ENCODE peak calls at places on chromosomes 13 and 19, in eight cellular contexts. One of them, this sample, is unnamed.

GRCh38 chr13:73440296-73440895 is 381.6 kb downstream of the KLF5 start:
- DNase-seq in stimulated activated CD8-positive, alpha-beta memory T cell treated with anti-CD3 and anti-CD28 coated beads, Interleukin-12 subunit alpha, Interleukin-12 subunit beta, amount 100 ng/mL, for 4 hours: no peak
- DNase-seq in HTR-8/SVneo: no peak
- DNase-seq in heart left ventricle: no peak
- DNase-seq in effector memory CD4-positive, alpha-beta T cell: no peak
- DNase-seq in body of pancreas: no peak
- DNase-seq in ELR: peak; percentile 15
- DNase-seq in left ventricle myocardium inferior: no peak
- DNase-seq in this sample: peak; percentile 22

GRCh38 chr19:15536350-15536749 is 28.0 kb downstream of the CYP4F22 start:
- DNase-seq in left ventricle myocardium inferior: no peak
- DNase-seq in body of pancreas: no peak
- DNase-seq in heart left ventricle: no peak
- DNase-seq in stimulated activated CD8-positive, alpha-beta memory T cell treated with anti-CD3 and anti-CD28 coated beads, Interleukin-12 subunit alpha, Interleukin-12 subunit beta, amount 100 ng/mL, for 4 hours: no peak
- DNase-seq in effector memory CD4-positive, alpha-beta T cell: no peak
- DNase-seq in HTR-8/SVneo: no peak
- DNase-seq in ELR: no peak
- DNase-seq in this sample: no peak

GRCh38 chr19:13350761-13351160 is 155.5 kb downstream of the CACNA1A start:
- DNase-seq in stimulated activated CD8-positive, alpha-beta memory T cell treated with anti-CD3 and anti-CD28 coated beads, Interleukin-12 subunit alpha, Interleukin-12 subunit beta, amount 100 ng/mL, for 4 hours: no peak
- DNase-seq in left ventricle myocardium inferior: no peak
- DNase-seq in ELR: no peak
- DNase-seq in effector memory CD4-positive, alpha-beta T cell: no peak
- DNase-seq in HTR-8/SVneo: no peak
- DNase-seq in body of pancreas: no peak
- DNase-seq in heart left ventricle: no peak
- DNase-seq in this sample: no peak

GRCh38 chr13:37011002-37011401 is 10.4 kb downstream of the EXOSC8 start:
- DNase-seq in effector memory CD4-positive, alpha-beta T cell: no peak
- DNase-seq in ELR: peak; percentile 6
- DNase-seq in stimulated activated CD8-positive, alpha-beta memory T cell treated with anti-CD3 and anti-CD28 coated beads, Interleukin-12 subunit alpha, Interleukin-12 subunit beta, amount 100 ng/mL, for 4 hours: no peak
- DNase-seq in left ventricle myocardium inferior: no peak
- DNase-seq in body of pancreas: no peak
- DNase-seq in heart left ventricle: no peak
- DNase-seq in HTR-8/SVneo: no peak
- DNase-seq in this sample: peak; percentile 44

GRCh38 chr19:52196256-52196967 is 6.6 kb downstream of the PPP2R1A start:
- DNase-seq in heart left ventricle: no peak
- DNase-seq in body of pancreas: no peak
- DNase-seq in left ventricle myocardium inferior: no peak
- DNase-seq in HTR-8/SVneo: no peak
- DNase-seq in stimulated activated CD8-positive, alpha-beta memory T cell treated with anti-CD3 and anti-CD28 coated beads, Interleukin-12 subunit alpha, Interleukin-12 subunit beta, amount 100 ng/mL, for 4 hours: no peak
- DNase-seq in ELR: no peak
- DNase-seq in effector memory CD4-positive, alpha-beta T cell: no peak
- DNase-seq in this sample: no peak

GRCh38 chr19:18349524-18350128 is 9.2 kb downstream of the PGPEP1 start:
- DNase-seq in left ventricle myocardium inferior: no peak
- DNase-seq in stimulated activated CD8-positive, alpha-beta memory T cell treated with anti-CD3 and anti-CD28 coated beads, Interleukin-12 subunit alpha, Interleukin-12 subunit beta, amount 100 ng/mL, for 4 hours: no peak
- DNase-seq in effector memory CD4-positive, alpha-beta T cell: no peak
- DNase-seq in HTR-8/SVneo: peak; percentile 82
- DNase-seq in ELR: peak; percentile 73
- DNase-seq in heart left ventricle: peak; percentile 59
- DNase-seq in body of pancreas: peak; percentile 69
- DNase-seq in this sample: peak; percentile 69

GRCh38 chr13:44819245-44819644 is 170.0 kb downstream of the NUFIP1 start:
- DNase-seq in effector memory CD4-positive, alpha-beta T cell: no peak
- DNase-seq in HTR-8/SVneo: peak; percentile 31
- DNase-seq in heart left ventricle: no peak
- DNase-seq in stimulated activated CD8-positive, alpha-beta memory T cell treated with anti-CD3 and anti-CD28 coated beads, Interleukin-12 subunit alpha, Interleukin-12 subunit beta, amount 100 ng/mL, for 4 hours: no peak
- DNase-seq in left ventricle myocardium inferior: no peak
- DNase-seq in body of pancreas: peak; percentile 38
- DNase-seq in ELR: peak; percentile 87
- DNase-seq in this sample: peak; percentile 96

GRCh38 chr13:22517544-22517943 is 663.2 kb upstream of the SGCG start:
- DNase-seq in body of pancreas: no peak
- DNase-seq in heart left ventricle: no peak
- DNase-seq in HTR-8/SVneo: no peak
- DNase-seq in ELR: no peak
- DNase-seq in effector memory CD4-positive, alpha-beta T cell: no peak
- DNase-seq in left ventricle myocardium inferior: no peak
- DNase-seq in stimulated activated CD8-positive, alpha-beta memory T cell treated with anti-CD3 and anti-CD28 coated beads, Interleukin-12 subunit alpha, Interleukin-12 subunit beta, amount 100 ng/mL, for 4 hours: no peak
- DNase-seq in this sample: no peak

GRCh38 chr13:109666656-109667448 is 119.5 kb downstream of the IRS2 start:
- DNase-seq in ELR: peak; percentile 56
- DNase-seq in body of pancreas: no peak
- DNase-seq in heart left ventricle: no peak
- DNase-seq in left ventricle myocardium inferior: no peak
- DNase-seq in HTR-8/SVneo: peak; percentile 55
- DNase-seq in effector memory CD4-positive, alpha-beta T cell: no peak
- DNase-seq in stimulated activated CD8-positive, alpha-beta memory T cell treated with anti-CD3 and anti-CD28 coated beads, Interleukin-12 subunit alpha, Interleukin-12 subunit beta, amount 100 ng/mL, for 4 hours: no peak
- DNase-seq in this sample: peak; percentile 77

GRCh38 chr13:113851826-113852535 is 11.9 kb downstream of the GAS6 start:
- DNase-seq in effector memory CD4-positive, alpha-beta T cell: no peak
- DNase-seq in HTR-8/SVneo: no peak
- DNase-seq in heart left ventricle: no peak
- DNase-seq in left ventricle myocardium inferior: no peak
- DNase-seq in ELR: no peak
- DNase-seq in stimulated activated CD8-positive, alpha-beta memory T cell treated with anti-CD3 and anti-CD28 coated beads, Interleukin-12 subunit alpha, Interleukin-12 subunit beta, amount 100 ng/mL, for 4 hours: no peak
- DNase-seq in body of pancreas: no peak
- DNase-seq in this sample: no peak

GRCh38 chr19:40217921-40218890 is at the start of gene TTC9B:
- DNase-seq in left ventricle myocardium inferior: no peak
- DNase-seq in heart left ventricle: no peak
- DNase-seq in stimulated activated CD8-positive, alpha-beta memory T cell treated with anti-CD3 and anti-CD28 coated beads, Interleukin-12 subunit alpha, Interleukin-12 subunit beta, amount 100 ng/mL, for 4 hours: peak; percentile 9
- DNase-seq in HTR-8/SVneo: no peak
- DNase-seq in body of pancreas: no peak
- DNase-seq in effector memory CD4-positive, alpha-beta T cell: peak; percentile 7
- DNase-seq in ELR: no peak
- DNase-seq in this sample: peak; percentile 13

GRCh38 chr13:24038846-24039330 is 121.6 kb upstream of the SPATA13 start:
- DNase-seq in effector memory CD4-positive, alpha-beta T cell: no peak
- DNase-seq in heart left ventricle: no peak
- DNase-seq in HTR-8/SVneo: no peak
- DNase-seq in ELR: peak; percentile 37
- DNase-seq in left ventricle myocardium inferior: no peak
- DNase-seq in body of pancreas: peak; percentile 48
- DNase-seq in stimulated activated CD8-positive, alpha-beta memory T cell treated with anti-CD3 and anti-CD28 coated beads, Interleukin-12 subunit alpha, Interleukin-12 subunit beta, amount 100 ng/mL, for 4 hours: no peak
- DNase-seq in this sample: no peak

GRCh38 chr13:107799001-107799400 is 416.3 kb downstream of the LIG4 start:
- DNase-seq in left ventricle myocardium inferior: no peak
- DNase-seq in effector memory CD4-positive, alpha-beta T cell: no peak
- DNase-seq in ELR: peak; percentile 1
- DNase-seq in HTR-8/SVneo: no peak
- DNase-seq in heart left ventricle: no peak
- DNase-seq in body of pancreas: no peak
- DNase-seq in stimulated activated CD8-positive, alpha-beta memory T cell treated with anti-CD3 and anti-CD28 coated beads, Interleukin-12 subunit alpha, Interleukin-12 subunit beta, amount 100 ng/mL, for 4 hours: no peak
- DNase-seq in this sample: peak; percentile 63

GRCh38 chr19:35207391-35207871 is 21.1 kb downstream of the FAM187B start:
- DNase-seq in HTR-8/SVneo: no peak
- DNase-seq in stimulated activated CD8-positive, alpha-beta memory T cell treated with anti-CD3 and anti-CD28 coated beads, Interleukin-12 subunit alpha, Interleukin-12 subunit beta, amount 100 ng/mL, for 4 hours: no peak
- DNase-seq in ELR: no peak
- DNase-seq in effector memory CD4-positive, alpha-beta T cell: peak; percentile 54
- DNase-seq in body of pancreas: no peak
- DNase-seq in heart left ventricle: no peak
- DNase-seq in left ventricle myocardium inferior: no peak
- DNase-seq in this sample: no peak

GRCh38 chr19:35357867-35358573 is at the start of gene FFAR3:
- DNase-seq in effector memory CD4-positive, alpha-beta T cell: no peak
- DNase-seq in heart left ventricle: peak; percentile 56
- DNase-seq in stimulated activated CD8-positive, alpha-beta memory T cell treated with anti-CD3 and anti-CD28 coated beads, Interleukin-12 subunit alpha, Interleukin-12 subunit beta, amount 100 ng/mL, for 4 hours: no peak
- DNase-seq in body of pancreas: peak; percentile 74
- DNase-seq in HTR-8/SVneo: no peak
- DNase-seq in left ventricle myocardium inferior: peak; percentile 38
- DNase-seq in ELR: no peak
- DNase-seq in this sample: peak; percentile 55

GRCh38 chr13:35475960-35476943 is at the start of gene MAB21L1:
- DNase-seq in stimulated activated CD8-positive, alpha-beta memory T cell treated with anti-CD3 and anti-CD28 coated beads, Interleukin-12 subunit alpha, Interleukin-12 subunit beta, amount 100 ng/mL, for 4 hours: no peak
- DNase-seq in body of pancreas: no peak
- DNase-seq in ELR: peak; percentile 90
- DNase-seq in effector memory CD4-positive, alpha-beta T cell: no peak
- DNase-seq in heart left ventricle: no peak
- DNase-seq in HTR-8/SVneo: no peak
- DNase-seq in left ventricle myocardium inferior: no peak
- DNase-seq in this sample: peak; percentile 61

GRCh38 chr19:33467851-33468250 is 53.7 kb downstream of the PEPD start:
- DNase-seq in ELR: no peak
- DNase-seq in effector memory CD4-positive, alpha-beta T cell: no peak
- DNase-seq in left ventricle myocardium inferior: no peak
- DNase-seq in HTR-8/SVneo: no peak
- DNase-seq in heart left ventricle: no peak
- DNase-seq in body of pancreas: no peak
- DNase-seq in stimulated activated CD8-positive, alpha-beta memory T cell treated with anti-CD3 and anti-CD28 coated beads, Interleukin-12 subunit alpha, Interleukin-12 subunit beta, amount 100 ng/mL, for 4 hours: no peak
- DNase-seq in this sample: no peak

GRCh38 chr19:40798997-40799557 is at the start of gene EGLN2:
- DNase-seq in heart left ventricle: no peak
- DNase-seq in ELR: no peak
- DNase-seq in HTR-8/SVneo: no peak
- DNase-seq in body of pancreas: no peak
- DNase-seq in stimulated activated CD8-positive, alpha-beta memory T cell treated with anti-CD3 and anti-CD28 coated beads, Interleukin-12 subunit alpha, Interleukin-12 subunit beta, amount 100 ng/mL, for 4 hours: no peak
- DNase-seq in left ventricle myocardium inferior: no peak
- DNase-seq in effector memory CD4-positive, alpha-beta T cell: no peak
- DNase-seq in this sample: no peak

GRCh38 chr13:31049833-31050232 is 111.9 kb downstream of the HSPH1 start:
- DNase-seq in body of pancreas: no peak
- DNase-seq in left ventricle myocardium inferior: peak; percentile 23
- DNase-seq in ELR: no peak
- DNase-seq in stimulated activated CD8-positive, alpha-beta memory T cell treated with anti-CD3 and anti-CD28 coated beads, Interleukin-12 subunit alpha, Interleukin-12 subunit beta, amount 100 ng/mL, for 4 hours: no peak
- DNase-seq in heart left ventricle: no peak
- DNase-seq in effector memory CD4-positive, alpha-beta T cell: no peak
- DNase-seq in HTR-8/SVneo: no peak
- DNase-seq in this sample: no peak

GRCh38 chr13:102769679-102770078 is 3.9 kb downstream of the TEX30 start:
- DNase-seq in effector memory CD4-positive, alpha-beta T cell: no peak
- DNase-seq in body of pancreas: no peak
- DNase-seq in stimulated activated CD8-positive, alpha-beta memory T cell treated with anti-CD3 and anti-CD28 coated beads, Interleukin-12 subunit alpha, Interleukin-12 subunit beta, amount 100 ng/mL, for 4 hours: no peak
- DNase-seq in HTR-8/SVneo: no peak
- DNase-seq in ELR: peak; percentile 17
- DNase-seq in heart left ventricle: no peak
- DNase-seq in left ventricle myocardium inferior: no peak
- DNase-seq in this sample: peak; percentile 17

GRCh38 chr19:6161271-6161850 is 25.9 kb downstream of the ACSBG2 start:
- DNase-seq in stimulated activated CD8-positive, alpha-beta memory T cell treated with anti-CD3 and anti-CD28 coated beads, Interleukin-12 subunit alpha, Interleukin-12 subunit beta, amount 100 ng/mL, for 4 hours: no peak
- DNase-seq in heart left ventricle: peak; percentile 64
- DNase-seq in body of pancreas: no peak
- DNase-seq in ELR: peak; percentile 19
- DNase-seq in left ventricle myocardium inferior: no peak
- DNase-seq in HTR-8/SVneo: no peak
- DNase-seq in effector memory CD4-positive, alpha-beta T cell: peak; percentile 29
- DNase-seq in this sample: no peak

GRCh38 chr13:41511827-41512226 is 54.5 kb downstream of the RGCC start:
- DNase-seq in stimulated activated CD8-positive, alpha-beta memory T cell treated with anti-CD3 and anti-CD28 coated beads, Interleukin-12 subunit alpha, Interleukin-12 subunit beta, amount 100 ng/mL, for 4 hours: no peak
- DNase-seq in HTR-8/SVneo: no peak
- DNase-seq in ELR: no peak
- DNase-seq in heart left ventricle: no peak
- DNase-seq in left ventricle myocardium inferior: no peak
- DNase-seq in effector memory CD4-positive, alpha-beta T cell: no peak
- DNase-seq in body of pancreas: no peak
- DNase-seq in this sample: no peak

GRCh38 chr13:77112961-77113360 is 86.0 kb upstream of the FBXL3 start:
- DNase-seq in left ventricle myocardium inferior: no peak
- DNase-seq in stimulated activated CD8-positive, alpha-beta memory T cell treated with anti-CD3 and anti-CD28 coated beads, Interleukin-12 subunit alpha, Interleukin-12 subunit beta, amount 100 ng/mL, for 4 hours: no peak
- DNase-seq in effector memory CD4-positive, alpha-beta T cell: no peak
- DNase-seq in body of pancreas: no peak
- DNase-seq in heart left ventricle: no peak
- DNase-seq in HTR-8/SVneo: no peak
- DNase-seq in ELR: no peak
- DNase-seq in this sample: peak; percentile 6

GRCh38 chr19:18193388-18194207 is 580 bp downstream of the MPV17L2 start:
- DNase-seq in heart left ventricle: no peak
- DNase-seq in ELR: peak; percentile 35
- DNase-seq in HTR-8/SVneo: no peak
- DNase-seq in stimulated activated CD8-positive, alpha-beta memory T cell treated with anti-CD3 and anti-CD28 coated beads, Interleukin-12 subunit alpha, Interleukin-12 subunit beta, amount 100 ng/mL, for 4 hours: no peak
- DNase-seq in left ventricle myocardium inferior: no peak
- DNase-seq in effector memory CD4-positive, alpha-beta T cell: no peak
- DNase-seq in body of pancreas: no peak
- DNase-seq in this sample: no peak

GRCh38 chr13:88622362-88622973 is 951.3 kb downstream of the SLITRK5 start:
- DNase-seq in left ventricle myocardium inferior: no peak
- DNase-seq in HTR-8/SVneo: no peak
- DNase-seq in effector memory CD4-positive, alpha-beta T cell: no peak
- DNase-seq in ELR: peak; percentile 62
- DNase-seq in heart left ventricle: no peak
- DNase-seq in stimulated activated CD8-positive, alpha-beta memory T cell treated with anti-CD3 and anti-CD28 coated beads, Interleukin-12 subunit alpha, Interleukin-12 subunit beta, amount 100 ng/mL, for 4 hours: peak; percentile 2
- DNase-seq in body of pancreas: no peak
- DNase-seq in this sample: peak; percentile 1

GRCh38 chr13:32299893-32300292 is 15.3 kb downstream of the ZAR1L start:
- DNase-seq in stimulated activated CD8-positive, alpha-beta memory T cell treated with anti-CD3 and anti-CD28 coated beads, Interleukin-12 subunit alpha, Interleukin-12 subunit beta, amount 100 ng/mL, for 4 hours: no peak
- DNase-seq in HTR-8/SVneo: no peak
- DNase-seq in ELR: no peak
- DNase-seq in effector memory CD4-positive, alpha-beta T cell: no peak
- DNase-seq in body of pancreas: no peak
- DNase-seq in heart left ventricle: no peak
- DNase-seq in left ventricle myocardium inferior: no peak
- DNase-seq in this sample: no peak

GRCh38 chr19:10517361-10517759 is at the start of gene S1PR5:
- DNase-seq in ELR: peak; percentile 34
- DNase-seq in heart left ventricle: peak; percentile 38
- DNase-seq in HTR-8/SVneo: peak; percentile 55
- DNase-seq in body of pancreas: peak; percentile 47
- DNase-seq in effector memory CD4-positive, alpha-beta T cell: no peak
- DNase-seq in left ventricle myocardium inferior: no peak
- DNase-seq in stimulated activated CD8-positive, alpha-beta memory T cell treated with anti-CD3 and anti-CD28 coated beads, Interleukin-12 subunit alpha, Interleukin-12 subunit beta, amount 100 ng/mL, for 4 hours: no peak
- DNase-seq in this sample: no peak

This sample was measured in iris pigment epithelial cell.